ENCODE peak calls at places on chromosomes 13 and 19, in ten cellular contexts. One of them, this sample, is unnamed.

GRCh38 chr13:48258002-48258401 is 25.0 kb downstream of the ITM2B start:
- DNase-seq in body of pancreas: no peak
- DNase-seq in cardiac muscle cell: no peak
- DNase-seq in ascending aorta: no peak
- DNase-seq in SK-N-SH: no peak
- DNase-seq in lower leg skin: no peak
- DNase-seq in foreskin fibroblast: no peak
- DNase-seq in heart right ventricle: no peak
- DNase-seq in cardiac fibroblast: no peak
- DNase-seq in choroid plexus epithelial cell: no peak
- DNase-seq in this sample: peak; percentile 50

GRCh38 chr19:6067975-6068374 is 42.3 kb downstream of the RFX2 start:
- DNase-seq in body of pancreas: peak; percentile 7
- DNase-seq in cardiac muscle cell: no peak
- DNase-seq in ascending aorta: no peak
- DNase-seq in SK-N-SH: no peak
- DNase-seq in lower leg skin: no peak
- DNase-seq in foreskin fibroblast: no peak
- DNase-seq in heart right ventricle: no peak
- DNase-seq in cardiac fibroblast: no peak
- DNase-seq in choroid plexus epithelial cell: no peak
- DNase-seq in this sample: no peak

GRCh38 chr19:51788029-51788428 is 6.9 kb upstream of the FPR3 start:
- DNase-seq in body of pancreas: no peak
- DNase-seq in cardiac muscle cell: no peak
- DNase-seq in ascending aorta: no peak
- DNase-seq in SK-N-SH: no peak
- DNase-seq in lower leg skin: no peak
- DNase-seq in foreskin fibroblast: no peak
- DNase-seq in heart right ventricle: no peak
- DNase-seq in cardiac fibroblast: no peak
- DNase-seq in choroid plexus epithelial cell: no peak
- DNase-seq in this sample: no peak

GRCh38 chr13:73657821-73658540 is 476.2 kb downstream of the KLF12 start:
- DNase-seq in body of pancreas: peak; percentile 41
- DNase-seq in cardiac muscle cell: peak; percentile 96
- DNase-seq in ascending aorta: peak; percentile 14
- DNase-seq in SK-N-SH: no peak
- DNase-seq in lower leg skin: peak; percentile 53
- DNase-seq in foreskin fibroblast: peak; percentile 2
- DNase-seq in heart right ventricle: peak; percentile 57
- DNase-seq in cardiac fibroblast: peak; percentile 93
- DNase-seq in choroid plexus epithelial cell: peak; percentile 38
- DNase-seq in this sample: no peak

GRCh38 chr13:74114202-74114601 is 20.0 kb downstream of the KLF12 start:
- DNase-seq in body of pancreas: no peak
- DNase-seq in cardiac muscle cell: no peak
- DNase-seq in ascending aorta: no peak
- DNase-seq in SK-N-SH: no peak
- DNase-seq in lower leg skin: no peak
- DNase-seq in foreskin fibroblast: peak; percentile 20
- DNase-seq in heart right ventricle: no peak
- DNase-seq in cardiac fibroblast: no peak
- DNase-seq in choroid plexus epithelial cell: peak; percentile 57
- DNase-seq in this sample: no peak

GRCh38 chr13:76350399-76350798 is 535.8 kb downstream of the KCTD12 start:
- DNase-seq in body of pancreas: no peak
- DNase-seq in cardiac muscle cell: peak; percentile 79
- DNase-seq in ascending aorta: no peak
- DNase-seq in SK-N-SH: no peak
- DNase-seq in lower leg skin: no peak
- DNase-seq in foreskin fibroblast: no peak
- DNase-seq in heart right ventricle: no peak
- DNase-seq in cardiac fibroblast: peak; percentile 69
- DNase-seq in choroid plexus epithelial cell: peak; percentile 73
- DNase-seq in this sample: no peak

GRCh38 chr13:29859971-29860370 is 9.6 kb upstream of the UBL3 start:
- DNase-seq in body of pancreas: no peak
- DNase-seq in cardiac muscle cell: peak; percentile 52
- DNase-seq in ascending aorta: no peak
- DNase-seq in SK-N-SH: no peak
- DNase-seq in lower leg skin: no peak
- DNase-seq in foreskin fibroblast: peak; percentile 77
- DNase-seq in heart right ventricle: no peak
- DNase-seq in cardiac fibroblast: peak; percentile 19
- DNase-seq in choroid plexus epithelial cell: no peak
- DNase-seq in this sample: no peak

GRCh38 chr19:16544468-16545231 is 2.4 kb upstream of the CHERP start:
- DNase-seq in body of pancreas: no peak
- DNase-seq in cardiac muscle cell: no peak
- DNase-seq in ascending aorta: no peak
- DNase-seq in SK-N-SH: no peak
- DNase-seq in lower leg skin: no peak
- DNase-seq in foreskin fibroblast: no peak
- DNase-seq in heart right ventricle: no peak
- DNase-seq in cardiac fibroblast: no peak
- DNase-seq in choroid plexus epithelial cell: no peak
- DNase-seq in this sample: no peak

GRCh38 chr19:30156646-30157045 is 214.6 kb downstream of the URI1 start:
- DNase-seq in body of pancreas: no peak
- DNase-seq in cardiac muscle cell: no peak
- DNase-seq in ascending aorta: no peak
- DNase-seq in SK-N-SH: no peak
- DNase-seq in lower leg skin: no peak
- DNase-seq in foreskin fibroblast: no peak
- DNase-seq in heart right ventricle: no peak
- DNase-seq in cardiac fibroblast: no peak
- DNase-seq in choroid plexus epithelial cell: no peak
- DNase-seq in this sample: no peak

GRCh38 chr13:99796175-99796819 is 175.3 kb downstream of the ZIC5 start:
- DNase-seq in body of pancreas: no peak
- DNase-seq in cardiac muscle cell: peak; percentile 47
- DNase-seq in ascending aorta: no peak
- DNase-seq in SK-N-SH: no peak
- DNase-seq in lower leg skin: no peak
- DNase-seq in foreskin fibroblast: peak; percentile 12
- DNase-seq in heart right ventricle: no peak
- DNase-seq in cardiac fibroblast: peak; percentile 30
- DNase-seq in choroid plexus epithelial cell: peak; percentile 57
- DNase-seq in this sample: peak; percentile 5

DNA sequence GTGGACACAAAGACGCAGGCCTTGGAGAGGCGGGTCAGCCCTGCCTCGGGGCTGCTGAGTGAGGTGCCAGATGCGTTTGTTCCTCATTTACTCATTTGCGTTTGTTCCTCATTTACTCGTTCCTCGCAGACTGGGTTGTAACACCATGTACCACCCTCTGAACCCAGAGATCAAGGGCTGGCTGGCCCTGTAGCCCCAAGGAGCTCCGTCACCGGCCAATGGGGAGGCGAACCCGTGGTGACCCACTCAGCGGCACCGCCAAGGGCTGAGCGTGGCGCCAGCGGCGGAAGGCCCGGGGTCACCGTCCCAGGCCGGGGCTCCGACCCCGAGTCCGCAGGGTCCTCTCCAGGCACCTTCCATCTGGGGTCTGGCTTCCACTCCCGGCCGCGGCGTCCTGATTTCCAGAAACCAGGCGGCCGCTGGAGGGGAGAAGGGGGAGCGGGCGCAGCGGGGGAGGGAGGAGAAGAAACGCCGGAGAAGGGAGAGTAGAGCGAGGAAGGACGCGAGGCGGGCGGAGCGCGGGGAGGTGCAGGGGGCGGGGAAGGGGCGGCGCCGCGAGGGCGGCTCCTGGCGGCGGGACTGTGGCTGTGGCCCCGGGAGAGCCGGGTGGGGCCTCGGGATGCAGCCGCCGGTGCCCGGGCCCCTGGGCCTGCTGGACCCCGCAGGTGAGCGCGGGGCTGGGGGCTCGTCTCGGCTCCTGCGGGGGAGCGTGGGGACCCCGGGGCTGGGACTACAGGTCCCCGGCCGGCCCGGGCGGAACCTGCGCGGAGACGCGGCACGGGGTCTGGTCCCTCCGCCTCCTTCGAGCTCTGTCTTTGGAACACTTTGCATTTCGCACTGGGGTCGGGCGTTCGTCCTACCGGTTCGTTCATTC is at the start of gene TMEM255B:
- DNase-seq in body of pancreas: peak; percentile 83
- DNase-seq in cardiac muscle cell: peak; percentile 80
- DNase-seq in ascending aorta: peak; percentile 33
- DNase-seq in SK-N-SH: peak; percentile 98
- DNase-seq in lower leg skin: peak; percentile 82
- DNase-seq in foreskin fibroblast: peak; percentile 72
- DNase-seq in heart right ventricle: peak; percentile 90
- DNase-seq in cardiac fibroblast: peak; percentile 72
- DNase-seq in choroid plexus epithelial cell: peak; percentile 56
- DNase-seq in this sample: no peak
- TF ChIP-seq CTCF in body of pancreas: peak; percentile 50
- TF ChIP-seq CTCF in cardiac muscle cell: no peak
- TF ChIP-seq CTCF in ascending aorta: peak; percentile 40
- TF ChIP-seq CTCF in SK-N-SH: peak; percentile 39
- TF ChIP-seq CTCF in lower leg skin: no peak
- TF ChIP-seq CTCF in foreskin fibroblast: no peak
- TF ChIP-seq CTCF in heart right ventricle: peak; percentile 71
- TF ChIP-seq CTCF in cardiac fibroblast: no peak
- TF ChIP-seq CTCF in choroid plexus epithelial cell: no peak
- TF ChIP-seq CTCF in this sample: no peak

DNA sequence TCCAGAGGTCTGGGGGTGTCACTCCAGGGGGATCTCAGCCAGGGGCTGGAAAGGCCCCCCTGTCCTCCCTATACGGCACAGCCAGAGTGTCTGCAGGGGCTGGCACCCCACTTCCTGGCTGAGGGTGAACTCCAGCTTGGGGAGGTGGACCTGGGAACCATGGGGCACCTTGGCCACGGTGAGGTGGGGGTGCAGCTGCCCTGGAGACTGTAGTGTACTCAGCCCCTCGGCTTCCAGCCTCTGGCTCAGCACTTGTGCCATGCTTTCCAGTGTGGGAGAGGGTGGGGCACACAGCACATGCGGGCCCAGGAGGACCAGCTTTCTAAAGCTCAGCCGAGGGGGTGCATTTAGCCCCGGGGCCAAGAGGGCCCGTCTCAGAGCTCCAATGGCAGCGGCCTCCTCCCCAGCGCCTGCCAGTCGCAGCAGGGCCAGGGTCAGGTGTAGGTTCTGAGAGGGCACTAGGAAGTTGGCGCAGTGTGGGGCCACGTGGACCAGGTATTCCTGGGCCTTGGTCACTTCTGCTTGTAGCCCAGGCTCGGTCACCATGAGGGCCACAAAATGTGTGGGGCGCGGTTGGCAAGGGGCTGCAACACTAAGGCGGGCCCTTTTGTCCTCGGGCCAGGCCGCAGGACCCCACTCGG is 1.4 kb downstream of the LENG9 start:
- DNase-seq in body of pancreas: peak; percentile 64
- DNase-seq in cardiac muscle cell: no peak
- DNase-seq in ascending aorta: no peak
- DNase-seq in SK-N-SH: no peak
- DNase-seq in lower leg skin: no peak
- DNase-seq in foreskin fibroblast: no peak
- DNase-seq in heart right ventricle: no peak
- DNase-seq in cardiac fibroblast: no peak
- DNase-seq in choroid plexus epithelial cell: no peak
- DNase-seq in this sample: no peak
- H3K4me3 ChIP-seq in body of pancreas: no peak overlapping the region
- H3K4me3 ChIP-seq in cardiac muscle cell: no peak overlapping the region
- H3K4me3 ChIP-seq in ascending aorta: peak overlapping the region; percentile 79
- H3K4me3 ChIP-seq in SK-N-SH: no peak overlapping the region
- H3K4me3 ChIP-seq in lower leg skin: no peak overlapping the region
- H3K4me3 ChIP-seq in foreskin fibroblast: peak overlapping the region; percentile 58
- H3K4me3 ChIP-seq in heart right ventricle: peak overlapping the region; percentile 72
- H3K4me3 ChIP-seq in cardiac fibroblast: peak overlapping the region; percentile 54
- H3K4me3 ChIP-seq in choroid plexus epithelial cell: peak overlapping the region; percentile 72
- H3K4me3 ChIP-seq in this sample: peak overlapping the region; percentile 56

GRCh38 chr19:49662011-49662410 is 3.6 kb downstream of the IRF3 start:
- DNase-seq in body of pancreas: no peak
- DNase-seq in cardiac muscle cell: no peak
- DNase-seq in ascending aorta: no peak
- DNase-seq in SK-N-SH: no peak
- DNase-seq in lower leg skin: no peak
- DNase-seq in foreskin fibroblast: no peak
- DNase-seq in heart right ventricle: no peak
- DNase-seq in cardiac fibroblast: no peak
- DNase-seq in choroid plexus epithelial cell: no peak
- DNase-seq in this sample: no peak

GRCh38 chr19:49666120-49666444 is 349 bp downstream of the BCL2L12 start:
- DNase-seq in body of pancreas: no peak
- DNase-seq in cardiac muscle cell: no peak
- DNase-seq in ascending aorta: no peak
- DNase-seq in SK-N-SH: no peak
- DNase-seq in lower leg skin: no peak
- DNase-seq in foreskin fibroblast: no peak
- DNase-seq in heart right ventricle: no peak
- DNase-seq in cardiac fibroblast: no peak
- DNase-seq in choroid plexus epithelial cell: no peak
- DNase-seq in this sample: no peak

GRCh38 chr19:49663224-49663623 is 2.4 kb downstream of the IRF3 start:
- DNase-seq in body of pancreas: no peak
- DNase-seq in cardiac muscle cell: no peak
- DNase-seq in ascending aorta: no peak
- DNase-seq in SK-N-SH: no peak
- DNase-seq in lower leg skin: no peak
- DNase-seq in foreskin fibroblast: no peak
- DNase-seq in heart right ventricle: no peak
- DNase-seq in cardiac fibroblast: no peak
- DNase-seq in choroid plexus epithelial cell: no peak
- DNase-seq in this sample: no peak

GRCh38 chr19:49665301-49666119 is at the start of the genes BCL2L12 and IRF3:
- DNase-seq in body of pancreas: peak; percentile 99
- DNase-seq in cardiac muscle cell: peak; percentile 97
- DNase-seq in ascending aorta: peak; percentile 88
- DNase-seq in SK-N-SH: peak; percentile 95
- DNase-seq in lower leg skin: peak; percentile 98
- DNase-seq in foreskin fibroblast: peak; percentile 94
- DNase-seq in heart right ventricle: peak; percentile 97
- DNase-seq in cardiac fibroblast: peak; percentile 97
- DNase-seq in choroid plexus epithelial cell: peak; percentile 98
- DNase-seq in this sample: peak; percentile 90

GRCh38 chr19:49664171-49665070 is 1.2 kb downstream of the IRF3 start:
- DNase-seq in body of pancreas: peak; percentile 90
- DNase-seq in cardiac muscle cell: peak; percentile 80
- DNase-seq in ascending aorta: no peak
- DNase-seq in SK-N-SH: peak; percentile 95
- DNase-seq in lower leg skin: peak; percentile 87
- DNase-seq in foreskin fibroblast: peak; percentile 79
- DNase-seq in heart right ventricle: peak; percentile 91
- DNase-seq in cardiac fibroblast: peak; percentile 83
- DNase-seq in choroid plexus epithelial cell: peak; percentile 80
- DNase-seq in this sample: no peak
- TF ChIP-seq CTCF in body of pancreas: peak; percentile 50
- TF ChIP-seq CTCF in cardiac muscle cell: no peak
- TF ChIP-seq CTCF in ascending aorta: peak; percentile 26
- TF ChIP-seq CTCF in SK-N-SH: no peak
- TF ChIP-seq CTCF in lower leg skin: no peak
- TF ChIP-seq CTCF in foreskin fibroblast: no peak
- TF ChIP-seq CTCF in heart right ventricle: peak; percentile 37
- TF ChIP-seq CTCF in cardiac fibroblast: no peak
- TF ChIP-seq CTCF in choroid plexus epithelial cell: peak; percentile 16
- TF ChIP-seq CTCF in this sample: peak; percentile 7

DNA sequence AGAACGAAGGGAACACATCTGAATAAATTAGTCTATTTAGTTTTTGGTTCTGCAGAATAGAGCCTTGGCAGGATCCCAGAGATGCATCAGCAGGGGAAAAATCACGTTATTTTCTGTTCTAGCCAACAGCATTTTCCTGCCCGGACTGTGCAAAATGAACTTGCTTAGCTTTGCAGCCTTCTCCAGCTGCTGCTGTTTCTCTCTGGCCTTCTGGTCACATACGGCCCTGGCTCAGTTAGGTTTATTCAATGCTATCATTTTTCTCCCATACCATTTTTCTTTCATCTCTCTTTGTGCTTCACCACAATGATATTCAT is 110.4 kb upstream of the KL start:
- DNase-seq in body of pancreas: no peak
- DNase-seq in cardiac muscle cell: no peak
- DNase-seq in ascending aorta: no peak
- DNase-seq in SK-N-SH: no peak
- DNase-seq in lower leg skin: no peak
- DNase-seq in foreskin fibroblast: no peak
- DNase-seq in heart right ventricle: no peak
- DNase-seq in cardiac fibroblast: peak; percentile 62
- DNase-seq in choroid plexus epithelial cell: peak; percentile 68
- DNase-seq in this sample: no peak
- H3K4me3 ChIP-seq in body of pancreas: no peak overlapping the region
- H3K4me3 ChIP-seq in cardiac muscle cell: no peak overlapping the region
- H3K4me3 ChIP-seq in ascending aorta: no peak overlapping the region
- H3K4me3 ChIP-seq in SK-N-SH: no peak overlapping the region
- H3K4me3 ChIP-seq in lower leg skin: no peak overlapping the region
- H3K4me3 ChIP-seq in foreskin fibroblast: no peak overlapping the region
- H3K4me3 ChIP-seq in heart right ventricle: no peak overlapping the region
- H3K4me3 ChIP-seq in cardiac fibroblast: no peak overlapping the region
- H3K4me3 ChIP-seq in choroid plexus epithelial cell: no peak overlapping the region
- H3K4me3 ChIP-seq in this sample: no peak overlapping the region